ENCODE peak calls at places on chromosome 1, in nine cellular contexts. One of them, this sample, is unnamed.

GRCh38 chr1:37047487-37047886 is 13.2 kb upstream of the GRIK3 start:
- DNase-seq in fibroblast of the aortic adventitia: no peak
- DNase-seq in adipocyte: no peak
- DNase-seq in endothelial cell: no peak
- DNase-seq in activated CD4-positive, CD25-positive, alpha-beta regulatory T cell treated with anti-CD3 and anti-CD28 coated beads, Interleukin-2, amount 50 U/mL, for 72 hours: no peak
- DNase-seq in stimulated activated CD8-positive, alpha-beta memory T cell treated with anti-CD3 and anti-CD28 coated beads, Interleukin-12 subunit alpha, Interleukin-12 subunit beta, amount 100 ng/mL, for 4 hours: no peak
- DNase-seq in transverse colon: no peak
- DNase-seq in left cardiac atrium: no peak
- DNase-seq in lower lobe of right lung: no peak
- DNase-seq in this sample: no peak

GRCh38 chr1:111593403-111594127 is 26.0 kb upstream of the RAP1A start:
- DNase-seq in fibroblast of the aortic adventitia: peak
- DNase-seq in adipocyte: no peak
- DNase-seq in endothelial cell: no peak
- DNase-seq in activated CD4-positive, CD25-positive, alpha-beta regulatory T cell treated with anti-CD3 and anti-CD28 coated beads, Interleukin-2, amount 50 U/mL, for 72 hours: no peak
- DNase-seq in stimulated activated CD8-positive, alpha-beta memory T cell treated with anti-CD3 and anti-CD28 coated beads, Interleukin-12 subunit alpha, Interleukin-12 subunit beta, amount 100 ng/mL, for 4 hours: no peak
- DNase-seq in transverse colon: no peak
- DNase-seq in left cardiac atrium: no peak
- DNase-seq in lower lobe of right lung: no peak
- DNase-seq in this sample: no peak

GRCh38 chr1:234913771-234914170 is 214.9 kb downstream of the TOMM20 start:
- DNase-seq in fibroblast of the aortic adventitia: no peak
- DNase-seq in adipocyte: no peak
- DNase-seq in endothelial cell: no peak
- DNase-seq in activated CD4-positive, CD25-positive, alpha-beta regulatory T cell treated with anti-CD3 and anti-CD28 coated beads, Interleukin-2, amount 50 U/mL, for 72 hours: peak
- DNase-seq in stimulated activated CD8-positive, alpha-beta memory T cell treated with anti-CD3 and anti-CD28 coated beads, Interleukin-12 subunit alpha, Interleukin-12 subunit beta, amount 100 ng/mL, for 4 hours: no peak
- DNase-seq in transverse colon: no peak
- DNase-seq in left cardiac atrium: no peak
- DNase-seq in lower lobe of right lung: no peak
- DNase-seq in this sample: peak

GRCh38 chr1:244301595-244302130 is 150.0 kb downstream of the ADSS2 start:
- DNase-seq in fibroblast of the aortic adventitia: no peak
- DNase-seq in adipocyte: no peak
- DNase-seq in endothelial cell: no peak
- DNase-seq in activated CD4-positive, CD25-positive, alpha-beta regulatory T cell treated with anti-CD3 and anti-CD28 coated beads, Interleukin-2, amount 50 U/mL, for 72 hours: no peak
- DNase-seq in stimulated activated CD8-positive, alpha-beta memory T cell treated with anti-CD3 and anti-CD28 coated beads, Interleukin-12 subunit alpha, Interleukin-12 subunit beta, amount 100 ng/mL, for 4 hours: no peak
- DNase-seq in transverse colon: no peak
- DNase-seq in left cardiac atrium: no peak
- DNase-seq in lower lobe of right lung: no peak
- DNase-seq in this sample: no peak

GRCh38 chr1:44405041-44405803 is at the start of gene RNF220:
- DNase-seq in fibroblast of the aortic adventitia: peak
- DNase-seq in adipocyte: peak
- DNase-seq in endothelial cell: peak
- DNase-seq in activated CD4-positive, CD25-positive, alpha-beta regulatory T cell treated with anti-CD3 and anti-CD28 coated beads, Interleukin-2, amount 50 U/mL, for 72 hours: no peak
- DNase-seq in stimulated activated CD8-positive, alpha-beta memory T cell treated with anti-CD3 and anti-CD28 coated beads, Interleukin-12 subunit alpha, Interleukin-12 subunit beta, amount 100 ng/mL, for 4 hours: peak
- DNase-seq in transverse colon: peak
- DNase-seq in left cardiac atrium: peak
- DNase-seq in lower lobe of right lung: peak
- DNase-seq in this sample: no peak

GRCh38 chr1:29682918-29683314 is 446.6 kb downstream of the PTPRU start:
- DNase-seq in fibroblast of the aortic adventitia: peak
- DNase-seq in adipocyte: peak
- DNase-seq in endothelial cell: no peak
- DNase-seq in activated CD4-positive, CD25-positive, alpha-beta regulatory T cell treated with anti-CD3 and anti-CD28 coated beads, Interleukin-2, amount 50 U/mL, for 72 hours: no peak
- DNase-seq in stimulated activated CD8-positive, alpha-beta memory T cell treated with anti-CD3 and anti-CD28 coated beads, Interleukin-12 subunit alpha, Interleukin-12 subunit beta, amount 100 ng/mL, for 4 hours: no peak
- DNase-seq in transverse colon: no peak
- DNase-seq in left cardiac atrium: no peak
- DNase-seq in lower lobe of right lung: no peak
- DNase-seq in this sample: no peak

GRCh38 chr1:161985301-161985825 is 38.3 kb downstream of the OLFML2B start:
- DNase-seq in fibroblast of the aortic adventitia: no peak
- DNase-seq in adipocyte: no peak
- DNase-seq in endothelial cell: no peak
- DNase-seq in activated CD4-positive, CD25-positive, alpha-beta regulatory T cell treated with anti-CD3 and anti-CD28 coated beads, Interleukin-2, amount 50 U/mL, for 72 hours: no peak
- DNase-seq in stimulated activated CD8-positive, alpha-beta memory T cell treated with anti-CD3 and anti-CD28 coated beads, Interleukin-12 subunit alpha, Interleukin-12 subunit beta, amount 100 ng/mL, for 4 hours: no peak
- DNase-seq in transverse colon: no peak
- DNase-seq in left cardiac atrium: no peak
- DNase-seq in lower lobe of right lung: no peak
- DNase-seq in this sample: no peak

GRCh38 chr1:65992160-65993046 is 199.7 kb downstream of the PDE4B start:
- DNase-seq in fibroblast of the aortic adventitia: peak
- DNase-seq in adipocyte: peak
- DNase-seq in endothelial cell: no peak
- DNase-seq in activated CD4-positive, CD25-positive, alpha-beta regulatory T cell treated with anti-CD3 and anti-CD28 coated beads, Interleukin-2, amount 50 U/mL, for 72 hours: no peak
- DNase-seq in stimulated activated CD8-positive, alpha-beta memory T cell treated with anti-CD3 and anti-CD28 coated beads, Interleukin-12 subunit alpha, Interleukin-12 subunit beta, amount 100 ng/mL, for 4 hours: no peak
- DNase-seq in transverse colon: no peak
- DNase-seq in left cardiac atrium: no peak
- DNase-seq in lower lobe of right lung: no peak
- DNase-seq in this sample: no peak

GRCh38 chr1:4700801-4701200 is 46.4 kb downstream of the AJAP1 start:
- DNase-seq in fibroblast of the aortic adventitia: no peak
- DNase-seq in adipocyte: no peak
- DNase-seq in endothelial cell: no peak
- DNase-seq in activated CD4-positive, CD25-positive, alpha-beta regulatory T cell treated with anti-CD3 and anti-CD28 coated beads, Interleukin-2, amount 50 U/mL, for 72 hours: no peak
- DNase-seq in stimulated activated CD8-positive, alpha-beta memory T cell treated with anti-CD3 and anti-CD28 coated beads, Interleukin-12 subunit alpha, Interleukin-12 subunit beta, amount 100 ng/mL, for 4 hours: no peak
- DNase-seq in transverse colon: no peak
- DNase-seq in left cardiac atrium: no peak
- DNase-seq in lower lobe of right lung: no peak
- DNase-seq in this sample: no peak

GRCh38 chr1:150558328-150558727 is 9.1 kb downstream of the ADAMTSL4 start:
- DNase-seq in fibroblast of the aortic adventitia: no peak
- DNase-seq in adipocyte: no peak
- DNase-seq in endothelial cell: no peak
- DNase-seq in activated CD4-positive, CD25-positive, alpha-beta regulatory T cell treated with anti-CD3 and anti-CD28 coated beads, Interleukin-2, amount 50 U/mL, for 72 hours: no peak
- DNase-seq in stimulated activated CD8-positive, alpha-beta memory T cell treated with anti-CD3 and anti-CD28 coated beads, Interleukin-12 subunit alpha, Interleukin-12 subunit beta, amount 100 ng/mL, for 4 hours: no peak
- DNase-seq in transverse colon: peak
- DNase-seq in left cardiac atrium: peak
- DNase-seq in lower lobe of right lung: no peak
- DNase-seq in this sample: no peak

GRCh38 chr1:144551543-144552424 is 40.9 kb upstream of the PPIAL4F start:
- DNase-seq in fibroblast of the aortic adventitia: peak
- DNase-seq in adipocyte: peak
- DNase-seq in endothelial cell: peak
- DNase-seq in activated CD4-positive, CD25-positive, alpha-beta regulatory T cell treated with anti-CD3 and anti-CD28 coated beads, Interleukin-2, amount 50 U/mL, for 72 hours: peak
- DNase-seq in stimulated activated CD8-positive, alpha-beta memory T cell treated with anti-CD3 and anti-CD28 coated beads, Interleukin-12 subunit alpha, Interleukin-12 subunit beta, amount 100 ng/mL, for 4 hours: peak
- DNase-seq in transverse colon: peak
- DNase-seq in left cardiac atrium: peak
- DNase-seq in lower lobe of right lung: peak
- DNase-seq in this sample: peak

GRCh38 chr1:2594001-2594640 is 7.5 kb downstream of the PRXL2B start:
- DNase-seq in fibroblast of the aortic adventitia: peak
- DNase-seq in adipocyte: peak
- DNase-seq in endothelial cell: no peak
- DNase-seq in activated CD4-positive, CD25-positive, alpha-beta regulatory T cell treated with anti-CD3 and anti-CD28 coated beads, Interleukin-2, amount 50 U/mL, for 72 hours: no peak
- DNase-seq in stimulated activated CD8-positive, alpha-beta memory T cell treated with anti-CD3 and anti-CD28 coated beads, Interleukin-12 subunit alpha, Interleukin-12 subunit beta, amount 100 ng/mL, for 4 hours: no peak
- DNase-seq in transverse colon: peak
- DNase-seq in left cardiac atrium: peak
- DNase-seq in lower lobe of right lung: peak
- DNase-seq in this sample: no peak

GRCh38 chr1:186930248-186930647 is 101.5 kb downstream of the PLA2G4A start:
- DNase-seq in fibroblast of the aortic adventitia: peak
- DNase-seq in adipocyte: peak
- DNase-seq in endothelial cell: no peak
- DNase-seq in activated CD4-positive, CD25-positive, alpha-beta regulatory T cell treated with anti-CD3 and anti-CD28 coated beads, Interleukin-2, amount 50 U/mL, for 72 hours: no peak
- DNase-seq in stimulated activated CD8-positive, alpha-beta memory T cell treated with anti-CD3 and anti-CD28 coated beads, Interleukin-12 subunit alpha, Interleukin-12 subunit beta, amount 100 ng/mL, for 4 hours: no peak
- DNase-seq in transverse colon: no peak
- DNase-seq in left cardiac atrium: no peak
- DNase-seq in lower lobe of right lung: no peak
- DNase-seq in this sample: no peak

GRCh38 chr1:234519506-234519905 is 40.5 kb upstream of the TARBP1 start:
- DNase-seq in fibroblast of the aortic adventitia: no peak
- DNase-seq in adipocyte: no peak
- DNase-seq in endothelial cell: no peak
- DNase-seq in activated CD4-positive, CD25-positive, alpha-beta regulatory T cell treated with anti-CD3 and anti-CD28 coated beads, Interleukin-2, amount 50 U/mL, for 72 hours: no peak
- DNase-seq in stimulated activated CD8-positive, alpha-beta memory T cell treated with anti-CD3 and anti-CD28 coated beads, Interleukin-12 subunit alpha, Interleukin-12 subunit beta, amount 100 ng/mL, for 4 hours: no peak
- DNase-seq in transverse colon: no peak
- DNase-seq in left cardiac atrium: no peak
- DNase-seq in lower lobe of right lung: no peak
- DNase-seq in this sample: no peak

GRCh38 chr1:201625711-201626300 is 86.9 kb downstream of the NAV1 start:
- DNase-seq in fibroblast of the aortic adventitia: no peak
- DNase-seq in adipocyte: peak
- DNase-seq in endothelial cell: no peak
- DNase-seq in activated CD4-positive, CD25-positive, alpha-beta regulatory T cell treated with anti-CD3 and anti-CD28 coated beads, Interleukin-2, amount 50 U/mL, for 72 hours: no peak
- DNase-seq in stimulated activated CD8-positive, alpha-beta memory T cell treated with anti-CD3 and anti-CD28 coated beads, Interleukin-12 subunit alpha, Interleukin-12 subunit beta, amount 100 ng/mL, for 4 hours: no peak
- DNase-seq in transverse colon: no peak
- DNase-seq in left cardiac atrium: no peak
- DNase-seq in lower lobe of right lung: no peak
- DNase-seq in this sample: no peak

GRCh38 chr1:45335732-45336365 is 4.1 kb upstream of the TOE1 start:
- DNase-seq in fibroblast of the aortic adventitia: no peak
- DNase-seq in adipocyte: no peak
- DNase-seq in endothelial cell: no peak
- DNase-seq in activated CD4-positive, CD25-positive, alpha-beta regulatory T cell treated with anti-CD3 and anti-CD28 coated beads, Interleukin-2, amount 50 U/mL, for 72 hours: no peak
- DNase-seq in stimulated activated CD8-positive, alpha-beta memory T cell treated with anti-CD3 and anti-CD28 coated beads, Interleukin-12 subunit alpha, Interleukin-12 subunit beta, amount 100 ng/mL, for 4 hours: no peak
- DNase-seq in transverse colon: peak
- DNase-seq in left cardiac atrium: no peak
- DNase-seq in lower lobe of right lung: no peak
- DNase-seq in this sample: no peak

GRCh38 chr1:60547821-60548220 is 474.3 kb upstream of the C1orf87 start:
- DNase-seq in fibroblast of the aortic adventitia: no peak
- DNase-seq in adipocyte: no peak
- DNase-seq in endothelial cell: no peak
- DNase-seq in activated CD4-positive, CD25-positive, alpha-beta regulatory T cell treated with anti-CD3 and anti-CD28 coated beads, Interleukin-2, amount 50 U/mL, for 72 hours: no peak
- DNase-seq in stimulated activated CD8-positive, alpha-beta memory T cell treated with anti-CD3 and anti-CD28 coated beads, Interleukin-12 subunit alpha, Interleukin-12 subunit beta, amount 100 ng/mL, for 4 hours: no peak
- DNase-seq in transverse colon: no peak
- DNase-seq in left cardiac atrium: no peak
- DNase-seq in lower lobe of right lung: no peak
- DNase-seq in this sample: no peak

GRCh38 chr1:230268371-230269170 is 157.6 kb downstream of the PGBD5 start:
- DNase-seq in fibroblast of the aortic adventitia: peak
- DNase-seq in adipocyte: peak
- DNase-seq in endothelial cell: peak
- DNase-seq in activated CD4-positive, CD25-positive, alpha-beta regulatory T cell treated with anti-CD3 and anti-CD28 coated beads, Interleukin-2, amount 50 U/mL, for 72 hours: no peak
- DNase-seq in stimulated activated CD8-positive, alpha-beta memory T cell treated with anti-CD3 and anti-CD28 coated beads, Interleukin-12 subunit alpha, Interleukin-12 subunit beta, amount 100 ng/mL, for 4 hours: no peak
- DNase-seq in transverse colon: peak
- DNase-seq in left cardiac atrium: no peak
- DNase-seq in lower lobe of right lung: no peak
- DNase-seq in this sample: no peak

GRCh38 chr1:87155180-87155579 is 173.5 kb upstream of the LMO4 start:
- DNase-seq in fibroblast of the aortic adventitia: no peak
- DNase-seq in adipocyte: no peak
- DNase-seq in endothelial cell: no peak
- DNase-seq in activated CD4-positive, CD25-positive, alpha-beta regulatory T cell treated with anti-CD3 and anti-CD28 coated beads, Interleukin-2, amount 50 U/mL, for 72 hours: no peak
- DNase-seq in stimulated activated CD8-positive, alpha-beta memory T cell treated with anti-CD3 and anti-CD28 coated beads, Interleukin-12 subunit alpha, Interleukin-12 subunit beta, amount 100 ng/mL, for 4 hours: no peak
- DNase-seq in transverse colon: no peak
- DNase-seq in left cardiac atrium: no peak
- DNase-seq in lower lobe of right lung: no peak
- DNase-seq in this sample: no peak

GRCh38 chr1:10744044-10744443 is 52.4 kb downstream of the CASZ1 start:
- DNase-seq in fibroblast of the aortic adventitia: no peak
- DNase-seq in adipocyte: no peak
- DNase-seq in endothelial cell: no peak
- DNase-seq in activated CD4-positive, CD25-positive, alpha-beta regulatory T cell treated with anti-CD3 and anti-CD28 coated beads, Interleukin-2, amount 50 U/mL, for 72 hours: no peak
- DNase-seq in stimulated activated CD8-positive, alpha-beta memory T cell treated with anti-CD3 and anti-CD28 coated beads, Interleukin-12 subunit alpha, Interleukin-12 subunit beta, amount 100 ng/mL, for 4 hours: no peak
- DNase-seq in transverse colon: peak
- DNase-seq in left cardiac atrium: no peak
- DNase-seq in lower lobe of right lung: no peak
- DNase-seq in this sample: no peak

GRCh38 chr1:155226910-155227260 is 18.4 kb downstream of the MTX1 start:
- DNase-seq in fibroblast of the aortic adventitia: no peak
- DNase-seq in adipocyte: peak
- DNase-seq in endothelial cell: peak
- DNase-seq in activated CD4-positive, CD25-positive, alpha-beta regulatory T cell treated with anti-CD3 and anti-CD28 coated beads, Interleukin-2, amount 50 U/mL, for 72 hours: peak
- DNase-seq in stimulated activated CD8-positive, alpha-beta memory T cell treated with anti-CD3 and anti-CD28 coated beads, Interleukin-12 subunit alpha, Interleukin-12 subunit beta, amount 100 ng/mL, for 4 hours: no peak
- DNase-seq in transverse colon: peak
- DNase-seq in left cardiac atrium: peak
- DNase-seq in lower lobe of right lung: peak
- DNase-seq in this sample: no peak

GRCh38 chr1:93925206-93925605 is 16.0 kb upstream of the GCLM start:
- DNase-seq in fibroblast of the aortic adventitia: no peak
- DNase-seq in adipocyte: no peak
- DNase-seq in endothelial cell: no peak
- DNase-seq in activated CD4-positive, CD25-positive, alpha-beta regulatory T cell treated with anti-CD3 and anti-CD28 coated beads, Interleukin-2, amount 50 U/mL, for 72 hours: no peak
- DNase-seq in stimulated activated CD8-positive, alpha-beta memory T cell treated with anti-CD3 and anti-CD28 coated beads, Interleukin-12 subunit alpha, Interleukin-12 subunit beta, amount 100 ng/mL, for 4 hours: no peak
- DNase-seq in transverse colon: no peak
- DNase-seq in left cardiac atrium: no peak
- DNase-seq in lower lobe of right lung: no peak
- DNase-seq in this sample: no peak

GRCh38 chr1:208029381-208030319 is 118.7 kb upstream of the CD34 start:
- DNase-seq in fibroblast of the aortic adventitia: peak
- DNase-seq in adipocyte: peak
- DNase-seq in endothelial cell: no peak
- DNase-seq in activated CD4-positive, CD25-positive, alpha-beta regulatory T cell treated with anti-CD3 and anti-CD28 coated beads, Interleukin-2, amount 50 U/mL, for 72 hours: no peak
- DNase-seq in stimulated activated CD8-positive, alpha-beta memory T cell treated with anti-CD3 and anti-CD28 coated beads, Interleukin-12 subunit alpha, Interleukin-12 subunit beta, amount 100 ng/mL, for 4 hours: no peak
- DNase-seq in transverse colon: peak
- DNase-seq in left cardiac atrium: peak
- DNase-seq in lower lobe of right lung: no peak
- DNase-seq in this sample: no peak

This sample was measured in mesenteric fat pad.